ENCODE peak calls at places on chromosome 11, in four cellular contexts. O is adrenal gland, Q is hepatocyte, I is heart right ventricle. C is an unnamed sample.

GRCh38 chr11:7673724-7674434 is 579 bp upstream of the CYB5R2 start:
- DNase-seq in O (no peak), Q (peak; percentile 74), I (peak; percentile 33), C (peak; percentile 22)

GRCh38 chr11:120062561-120062930 is 75.4 kb downstream of the TRIM29 start:
- DNase-seq in O (no peak), Q (no peak), I (no peak), C (no peak)

GRCh38 chr11:41074318-41074717 is 385.1 kb downstream of the LRRC4C start:
- DNase-seq in O (no peak), Q (no peak), I (no peak), C (no peak)

GRCh38 chr11:32400196-32400595 is 35.1 kb downstream of the WT1 start:
- DNase-seq in O (no peak), Q (peak; percentile 43), I (no peak), C (no peak)

GRCh38 chr11:8168485-8169257 is at the start of gene RIC3:
- DNase-seq in O (peak; percentile 58), Q (peak; percentile 16), I (peak; percentile 54), C (no peak)

GRCh38 chr11:78230161-78230877 is 41.6 kb downstream of the USP35 start:
- DNase-seq in O (no peak), Q (no peak), I (no peak), C (no peak)

GRCh38 chr11:132111781-132112380 is 741.5 kb downstream of the NTM start:
- DNase-seq in O (no peak), Q (no peak), I (no peak), C (no peak)

GRCh38 chr11:284081-285020 is 4.6 kb upstream of the PGGHG start:
- DNase-seq in O (no peak), Q (no peak), I (no peak), C (no peak)

GRCh38 chr11:59782080-59782479 is 26.9 kb downstream of the STX3 start:
- DNase-seq in O (no peak), Q (no peak), I (no peak), C (no peak)

GRCh38 chr11:11978098-11978637 is 30.3 kb downstream of the DKK3 start:
- DNase-seq in O (no peak), Q (no peak), I (no peak), C (no peak)
- H3K4me1 ChIP-seq in O (peaks cover 55% of the 10 kb centered on the region), Q (peaks cover 42% of the 10 kb centered on the region), I (peaks cover 88% of the 10 kb centered on the region), C (peaks cover 48% of the 10 kb centered on the region)

GRCh38 chr11:68037481-68038225 is 1.2 kb upstream of the TCIRG1 start:
- DNase-seq in O (peak; percentile 82), Q (no peak), I (no peak), C (no peak)

GRCh38 chr11:68039526-68040086 is 781 bp downstream of the TCIRG1 start:
- DNase-seq in O (no peak), Q (no peak), I (no peak), C (no peak)

GRCh38 chr11:68040121-68040956 is 1.5 kb downstream of the TCIRG1 start:
- DNase-seq in O (peak; percentile 70), Q (peak; percentile 77), I (peak; percentile 66), C (peak; percentile 44)

GRCh38 chr11:68038226-68038717 is 553 bp upstream of the TCIRG1 start:
- DNase-seq in O (peak; percentile 80), Q (peak; percentile 73), I (no peak), C (no peak)

DNA sequence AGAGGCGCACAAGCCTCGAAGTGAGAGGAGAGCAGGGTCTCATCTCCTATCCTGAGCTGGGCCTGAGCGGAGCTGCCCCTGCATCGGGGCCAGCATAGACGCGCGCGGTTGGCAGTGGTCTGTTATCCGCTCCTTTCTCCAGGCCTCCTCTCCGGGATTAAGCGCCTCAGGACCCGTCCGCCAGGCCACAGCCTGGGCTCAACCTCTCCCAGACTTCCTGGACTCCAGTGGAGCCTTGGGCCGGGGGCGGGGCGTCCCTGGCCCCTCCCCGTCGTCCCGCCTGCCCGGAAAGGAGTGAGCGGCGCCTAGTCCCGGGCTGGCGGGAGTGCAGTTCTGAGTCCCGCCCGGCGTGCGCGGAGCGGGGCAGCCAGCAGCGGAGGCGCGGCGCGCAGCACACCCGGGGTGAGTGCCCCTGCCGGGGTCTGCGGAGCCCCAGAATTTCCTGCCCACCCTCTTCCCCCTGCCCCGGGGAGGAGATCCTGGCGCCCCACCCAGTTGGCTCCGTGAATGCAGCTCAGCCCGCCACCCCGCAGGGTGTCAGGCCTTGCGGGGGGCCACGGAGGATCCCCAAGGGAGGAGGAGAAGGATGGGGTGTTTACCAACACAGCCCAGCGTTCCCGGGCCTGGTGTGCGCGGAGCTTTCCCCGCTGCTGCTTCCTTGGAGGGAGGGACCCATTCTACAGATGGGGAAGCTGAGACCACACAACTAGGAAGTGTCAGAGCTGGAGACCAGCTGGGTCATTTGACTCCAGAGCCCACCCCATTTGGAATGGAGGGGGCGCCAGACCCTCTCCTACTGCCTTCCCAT is at the start of gene TCIRG1:
- DNase-seq in O (peak; percentile 93), Q (peak; percentile 88), I (peak; percentile 90), C (peak; percentile 83)
- TF ChIP-seq CTCF in O (no peak), Q (no peak), I (no peak), C (no peak)

GRCh38 chr11:69252494-69252845 is 41.5 kb upstream of the MYEOV start:
- DNase-seq in O (no peak), Q (no peak), I (no peak), C (no peak)

GRCh38 chr11:69249086-69249640 is 44.8 kb upstream of the MYEOV start:
- DNase-seq in O (no peak), Q (no peak), I (no peak), C (no peak)

GRCh38 chr11:69249641-69250502 is 44.1 kb upstream of the MYEOV start:
- DNase-seq in O (no peak), Q (peak; percentile 58), I (no peak), C (no peak)

GRCh38 chr11:69251639-69252493 is 42.1 kb upstream of the MYEOV start:
- DNase-seq in O (no peak), Q (no peak), I (no peak), C (no peak)

GRCh38 chr11:69250503-69251393 is 43.2 kb upstream of the MYEOV start:
- DNase-seq in O (no peak), Q (no peak), I (no peak), C (no peak)
- H3K9me3 ChIP-seq in O (no peaks in the 10 kb centered on the region), Q (no peaks in the 10 kb centered on the region), I (peaks cover 7% of the 10 kb centered on the region), C (peaks cover 17% of the 10 kb centered on the region)

GRCh38 chr11:118439656-118440055 is 3.4 kb downstream of the KMT2A start:
- DNase-seq in O (no peak), Q (no peak), I (no peak), C (no peak)
- H3K4me1 ChIP-seq in O (peaks cover 48% of the 10 kb centered on the region), Q (peaks cover 20% of the 10 kb centered on the region), I (peaks cover 68% of the 10 kb centered on the region), C (no peaks in the 10 kb centered on the region)

DNA sequence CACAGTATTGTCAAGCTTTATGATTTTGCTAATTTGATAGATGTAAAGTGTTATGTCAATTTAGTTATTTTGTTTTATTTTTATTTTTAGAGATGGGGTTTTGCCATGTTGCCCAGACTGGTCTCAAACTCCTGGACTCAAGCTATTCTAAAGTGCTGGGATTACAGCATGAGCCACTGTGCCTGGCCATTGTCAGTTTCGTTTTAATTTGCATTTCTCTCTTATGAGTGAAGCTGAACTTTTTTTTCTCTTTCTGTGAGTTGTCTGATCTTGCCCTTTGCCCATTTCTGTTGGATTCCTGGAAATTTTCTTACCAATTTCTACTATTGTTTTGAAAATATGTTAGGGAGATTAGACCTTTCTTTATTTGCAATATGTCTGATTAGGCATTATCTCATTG is 15.5 kb downstream of the NEU3 start:
- DNase-seq in O (no peak), Q (no peak), I (no peak), C (no peak)
- TF ChIP-seq CTCF in O (no peak), Q (no peak), I (no peak), C (no peak)

GRCh38 chr11:134755535-134755934 is 343.5 kb upstream of the B3GAT1 start:
- DNase-seq in O (no peak), Q (no peak), I (no peak), C (no peak)
- H3K9me3 ChIP-seq in O (no peaks in the 10 kb centered on the region), Q (no peaks in the 10 kb centered on the region), I (no peaks in the 10 kb centered on the region), C (no peaks in the 10 kb centered on the region)

GRCh38 chr11:65891180-65892136 is 985 bp downstream of the CCDC85B start:
- DNase-seq in O (peak; percentile 45), Q (no peak), I (peak; percentile 70), C (no peak)

GRCh38 chr11:65894034-65894591 is 3.6 kb downstream of the CCDC85B start:
- DNase-seq in O (no peak), Q (no peak), I (peak; percentile 65), C (no peak)

GRCh38 chr11:65895482-65895981 is 4.7 kb downstream of the FOSL1 start:
- DNase-seq in O (no peak), Q (no peak), I (no peak), C (no peak)

GRCh38 chr11:65890324-65891179 is at the start of gene CCDC85B:
- DNase-seq in O (peak; percentile 99), Q (peak; percentile 98), I (peak; percentile 99), C (peak; percentile 98)

GRCh38 chr11:65892661-65893317 is 2.3 kb downstream of the CCDC85B start:
- DNase-seq in O (no peak), Q (no peak), I (no peak), C (no peak)
- H3K4me1 ChIP-seq in O (peaks cover 44% of the 10 kb centered on the region), Q (peaks cover 30% of the 10 kb centered on the region), I (peaks cover 55% of the 10 kb centered on the region), C (peaks cover 56% of the 10 kb centered on the region)

GRCh38 chr11:88337342-88338222 is at the start of gene CTSC:
- DNase-seq in O (peak; percentile 95), Q (peak; percentile 96), I (peak; percentile 93), C (peak; percentile 90)
- TF ChIP-seq CTCF in O (no peak), Q (peak; percentile 2), I (peak; percentile 11), C (no peak)

DNA sequence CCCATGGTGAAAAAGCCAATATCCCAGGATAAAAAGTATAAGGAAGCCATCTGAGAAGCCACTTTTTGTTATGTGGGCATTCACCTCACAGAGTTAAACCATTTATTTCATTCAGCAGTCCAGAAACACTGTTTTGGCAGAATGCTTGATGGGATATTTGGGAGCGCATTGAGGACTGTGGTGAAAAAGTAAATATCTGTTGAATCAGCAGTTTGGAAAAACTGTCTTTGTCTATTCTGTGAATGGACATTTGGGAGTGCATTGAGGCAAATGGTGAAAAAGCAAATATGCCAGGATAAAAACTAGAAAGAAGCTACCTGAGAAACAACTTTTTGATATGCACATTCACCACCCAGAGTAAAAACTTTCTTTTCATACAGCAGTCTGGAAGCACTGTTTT is 276.2 kb upstream of the TRIM48 start:
- DNase-seq in O (no peak), Q (no peak), I (no peak), C (no peak)
- H3K9me3 ChIP-seq in O (no peaks in the 10 kb centered on the region), Q (no peaks in the 10 kb centered on the region), I (peaks cover 85% of the 10 kb centered on the region), C (no peaks in the 10 kb centered on the region)

GRCh38 chr11:12089473-12089872 is 20.9 kb upstream of the MICAL2 start:
- DNase-seq in O (no peak), Q (no peak), I (no peak), C (no peak)

GRCh38 chr11:12090761-12091261 is 19.6 kb upstream of the MICAL2 start:
- DNase-seq in O (no peak), Q (peak; percentile 90), I (no peak), C (no peak)

GRCh38 chr11:12089041-12089440 is 21.3 kb upstream of the MICAL2 start:
- DNase-seq in O (no peak), Q (no peak), I (no peak), C (no peak)

GRCh38 chr11:12088531-12088930 is 21.9 kb upstream of the MICAL2 start:
- DNase-seq in O (no peak), Q (no peak), I (no peak), C (no peak)

GRCh38 chr11:12090061-12090572 is 20.3 kb upstream of the MICAL2 start:
- DNase-seq in O (no peak), Q (no peak), I (no peak), C (no peak)
- H3K4me1 ChIP-seq in O (peaks cover 42% of the 10 kb centered on the region), Q (peaks cover 49% of the 10 kb centered on the region), I (peaks cover 77% of the 10 kb centered on the region), C (peaks cover 55% of the 10 kb centered on the region)